ENCODE peak calls at places on chromosomes 6 and 20, in eight cellular contexts. One of them, this sample, is unnamed. For H3K4me1, the result is how much of the 10 kb centered on the place peaks cover.

GRCh38 chr20:2131366-2131765 is 29.7 kb downstream of the STK35 start:
- DNase-seq in adrenal gland: peak
- DNase-seq in Panc1: peak
- DNase-seq in heart right ventricle: no peak
- DNase-seq in right lobe of liver: no peak
- DNase-seq in esophagus squamous epithelium: no peak
- DNase-seq in Peyer's patch: no peak
- DNase-seq in thyroid gland: no peak
- DNase-seq in this sample: no peak

GRCh38 chr6:56593801-56594318 is 48.8 kb downstream of the DST start:
- DNase-seq in adrenal gland: no peak
- DNase-seq in Panc1: no peak
- DNase-seq in heart right ventricle: no peak
- DNase-seq in right lobe of liver: no peak
- DNase-seq in esophagus squamous epithelium: no peak
- DNase-seq in Peyer's patch: no peak
- DNase-seq in thyroid gland: no peak
- DNase-seq in this sample: no peak

GRCh38 chr20:56350842-56351241 is 7.9 kb upstream of the FAM210B start:
- DNase-seq in adrenal gland: no peak
- DNase-seq in Panc1: no peak
- DNase-seq in heart right ventricle: no peak
- DNase-seq in right lobe of liver: no peak
- DNase-seq in esophagus squamous epithelium: no peak
- DNase-seq in Peyer's patch: no peak
- DNase-seq in thyroid gland: no peak
- DNase-seq in this sample: no peak

GRCh38 chr6:57284056-57284455 is 33.4 kb upstream of the PRIM2 start:
- DNase-seq in adrenal gland: no peak
- DNase-seq in Panc1: no peak
- DNase-seq in heart right ventricle: no peak
- DNase-seq in right lobe of liver: no peak
- DNase-seq in esophagus squamous epithelium: no peak
- DNase-seq in Peyer's patch: no peak
- DNase-seq in thyroid gland: no peak
- DNase-seq in this sample: no peak

GRCh38 chr20:44650777-44651493 is 564 bp downstream of the ADA start:
- DNase-seq in adrenal gland: no peak
- DNase-seq in Panc1: no peak
- DNase-seq in heart right ventricle: peak
- DNase-seq in right lobe of liver: no peak
- DNase-seq in esophagus squamous epithelium: no peak
- DNase-seq in Peyer's patch: no peak
- DNase-seq in thyroid gland: no peak
- DNase-seq in this sample: no peak

GRCh38 chr6:134035823-134036296 is 16.6 kb downstream of the SLC2A12 start:
- DNase-seq in adrenal gland: no peak
- DNase-seq in Panc1: peak
- DNase-seq in heart right ventricle: no peak
- DNase-seq in right lobe of liver: no peak
- DNase-seq in esophagus squamous epithelium: no peak
- DNase-seq in Peyer's patch: no peak
- DNase-seq in thyroid gland: no peak
- DNase-seq in this sample: no peak

GRCh38 chr6:134983823-134984222 is 33.9 kb upstream of the ALDH8A1 start:
- DNase-seq in adrenal gland: no peak
- DNase-seq in Panc1: no peak
- DNase-seq in heart right ventricle: no peak
- DNase-seq in right lobe of liver: peak
- DNase-seq in esophagus squamous epithelium: no peak
- DNase-seq in Peyer's patch: no peak
- DNase-seq in thyroid gland: no peak
- DNase-seq in this sample: no peak

GRCh38 chr6:135675862-135676261 is 175.6 kb upstream of the PDE7B start:
- DNase-seq in adrenal gland: no peak
- DNase-seq in Panc1: peak
- DNase-seq in heart right ventricle: no peak
- DNase-seq in right lobe of liver: no peak
- DNase-seq in esophagus squamous epithelium: no peak
- DNase-seq in Peyer's patch: no peak
- DNase-seq in thyroid gland: no peak
- DNase-seq in this sample: no peak

GRCh38 chr20:5658897-5659296 is 91.3 kb upstream of the SHLD1 start:
- DNase-seq in adrenal gland: peak
- DNase-seq in Panc1: no peak
- DNase-seq in heart right ventricle: peak
- DNase-seq in right lobe of liver: peak
- DNase-seq in esophagus squamous epithelium: no peak
- DNase-seq in Peyer's patch: no peak
- DNase-seq in thyroid gland: peak
- DNase-seq in this sample: peak

GRCh38 chr20:49161428-49162152 is 26.5 kb downstream of the STAU1 start:
- DNase-seq in adrenal gland: peak
- DNase-seq in Panc1: no peak
- DNase-seq in heart right ventricle: no peak
- DNase-seq in right lobe of liver: no peak
- DNase-seq in esophagus squamous epithelium: no peak
- DNase-seq in Peyer's patch: no peak
- DNase-seq in thyroid gland: no peak
- DNase-seq in this sample: no peak

GRCh38 chr6:42084889-42085288 is 34.6 kb downstream of the TAF8 start:
- DNase-seq in adrenal gland: no peak
- DNase-seq in Panc1: no peak
- DNase-seq in heart right ventricle: no peak
- DNase-seq in right lobe of liver: no peak
- DNase-seq in esophagus squamous epithelium: no peak
- DNase-seq in Peyer's patch: no peak
- DNase-seq in thyroid gland: no peak
- DNase-seq in this sample: no peak
- TF ChIP-seq CTCF in adrenal gland: no peak
- TF ChIP-seq CTCF in Panc1: no peak
- TF ChIP-seq CTCF in heart right ventricle: no peak
- TF ChIP-seq CTCF in right lobe of liver: no peak
- TF ChIP-seq CTCF in esophagus squamous epithelium: no peak
- TF ChIP-seq CTCF in Peyer's patch: no peak
- TF ChIP-seq CTCF in thyroid gland: no peak
- TF ChIP-seq CTCF in this sample: no peak

DNA sequence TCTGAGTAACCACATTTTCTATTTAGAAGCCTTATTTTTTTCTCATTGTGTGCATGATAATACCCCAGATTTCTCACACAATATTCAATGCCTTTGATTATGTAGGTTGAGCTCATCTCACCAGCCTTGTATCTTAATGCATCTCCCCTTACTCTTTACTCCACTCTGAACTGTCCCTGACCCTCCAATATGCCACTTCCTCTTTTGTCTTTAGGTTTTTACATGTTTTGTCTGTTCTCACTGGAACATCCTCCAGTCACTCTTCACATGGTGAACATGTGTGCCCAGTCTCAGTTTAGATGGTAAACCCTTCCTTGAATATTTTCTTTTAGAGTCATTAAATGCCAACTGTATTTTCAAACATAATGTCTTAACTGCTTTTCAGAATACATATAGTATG is 392.9 kb upstream of the IMPG1 start:
- DNase-seq in adrenal gland: no peak
- DNase-seq in Panc1: no peak
- DNase-seq in heart right ventricle: no peak
- DNase-seq in right lobe of liver: no peak
- DNase-seq in esophagus squamous epithelium: no peak
- DNase-seq in Peyer's patch: no peak
- DNase-seq in thyroid gland: no peak
- DNase-seq in this sample: no peak
- H3K4me1 ChIP-seq in adrenal gland: under half
- H3K4me1 ChIP-seq in Panc1: under half
- H3K4me1 ChIP-seq in heart right ventricle: under half
- H3K4me1 ChIP-seq in right lobe of liver: under half
- H3K4me1 ChIP-seq in esophagus squamous epithelium: under half
- H3K4me1 ChIP-seq in Peyer's patch: under half
- H3K4me1 ChIP-seq in thyroid gland: under half
- H3K4me1 ChIP-seq in this sample: under half

DNA sequence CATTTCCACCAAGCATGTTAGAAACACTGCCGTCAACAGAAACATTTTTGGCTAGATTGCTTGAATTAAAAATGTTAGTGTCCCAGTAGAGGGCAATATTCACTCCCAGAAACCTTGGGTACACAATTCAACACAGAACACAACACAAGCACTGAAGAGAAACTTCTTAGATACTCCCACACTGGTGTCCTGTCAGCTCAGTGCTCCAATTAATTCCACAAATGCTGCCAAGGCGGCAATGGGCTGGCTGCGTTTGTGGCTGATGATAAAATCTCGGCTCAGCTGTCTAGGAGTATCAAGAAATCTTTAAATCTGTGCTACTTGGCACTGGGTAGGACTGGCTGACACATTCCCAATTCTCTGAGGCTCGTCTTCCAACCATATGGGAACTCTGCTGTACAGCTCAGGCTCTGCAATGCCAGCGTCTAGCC is 39.3 kb downstream of the BEND3 start:
- DNase-seq in adrenal gland: no peak
- DNase-seq in Panc1: no peak
- DNase-seq in heart right ventricle: no peak
- DNase-seq in right lobe of liver: no peak
- DNase-seq in esophagus squamous epithelium: no peak
- DNase-seq in Peyer's patch: no peak
- DNase-seq in thyroid gland: no peak
- DNase-seq in this sample: no peak
- TF ChIP-seq CTCF in adrenal gland: no peak
- TF ChIP-seq CTCF in Panc1: no peak
- TF ChIP-seq CTCF in heart right ventricle: no peak
- TF ChIP-seq CTCF in right lobe of liver: no peak
- TF ChIP-seq CTCF in esophagus squamous epithelium: no peak
- TF ChIP-seq CTCF in Peyer's patch: no peak
- TF ChIP-seq CTCF in thyroid gland: no peak
- TF ChIP-seq CTCF in this sample: no peak

DNA sequence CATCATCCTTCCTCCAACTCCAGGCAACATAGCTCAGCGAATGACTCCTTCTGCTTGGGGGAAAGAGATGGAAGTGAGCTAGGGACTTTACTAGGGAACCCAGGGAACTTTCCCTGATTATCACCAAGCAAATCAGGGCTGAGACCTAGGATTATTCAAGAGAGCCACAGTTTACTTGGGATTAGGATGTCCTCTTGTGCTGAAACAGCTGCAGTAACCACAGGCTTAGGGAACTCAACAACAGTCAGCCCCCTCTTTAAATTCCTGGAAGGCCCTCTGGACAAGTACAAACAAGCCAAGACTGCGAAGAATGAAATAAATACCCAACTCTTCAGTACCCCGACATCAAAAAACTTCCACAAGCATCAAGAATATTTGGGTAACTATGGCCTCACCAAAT is 700.9 kb downstream of the COL12A1 start:
- DNase-seq in adrenal gland: no peak
- DNase-seq in Panc1: no peak
- DNase-seq in heart right ventricle: no peak
- DNase-seq in right lobe of liver: no peak
- DNase-seq in esophagus squamous epithelium: no peak
- DNase-seq in Peyer's patch: no peak
- DNase-seq in thyroid gland: no peak
- DNase-seq in this sample: no peak
- H3K4me1 ChIP-seq in adrenal gland: under half
- H3K4me1 ChIP-seq in Panc1: under half
- H3K4me1 ChIP-seq in heart right ventricle: under half
- H3K4me1 ChIP-seq in right lobe of liver: under half
- H3K4me1 ChIP-seq in esophagus squamous epithelium: under half
- H3K4me1 ChIP-seq in Peyer's patch: under half
- H3K4me1 ChIP-seq in thyroid gland: under half
- H3K4me1 ChIP-seq in this sample: under half